ENCODE peak calls at places on chromosome 6, in six cellular contexts. Y is PC-3, A is GM23248, B is mesendoderm, L is IMR-90, N is H9. Q is an unnamed sample.

GRCh38 chr6:41707565-41708200 is 27.7 kb downstream of the TFEB start:
- DNase-seq in L (no peak), N (no peak), B (no peak), A (no peak), Y (no peak), Q (no peak)

GRCh38 chr6:118122161-118122560 is 215.1 kb downstream of the SLC35F1 start:
- DNase-seq in B (no peak), L (no peak), Y (no peak), N (no peak), A (no peak), Q (no peak)

GRCh38 chr6:14386263-14386981 is 268.9 kb downstream of the CD83 start:
- DNase-seq in A (no peak), B (peak), Y (no peak), N (no peak), L (no peak), Q (no peak)

GRCh38 chr6:46451343-46451742 is 39.9 kb downstream of the RCAN2 start:
- DNase-seq in A (no peak), L (peak), Y (no peak), N (no peak), B (no peak), Q (no peak)

GRCh38 chr6:116019428-116019827 is 41.3 kb downstream of the FRK start:
- DNase-seq in L (no peak), N (no peak), Y (no peak), B (no peak), A (no peak), Q (no peak)

GRCh38 chr6:136178749-136179148 is 71.4 kb downstream of the MTFR2 start:
- DNase-seq in L (no peak), B (no peak), A (no peak), N (no peak), Y (no peak), Q (no peak)

GRCh38 chr6:113735487-113735886 is 121.7 kb upstream of the MARCKS start:
- DNase-seq in A (no peak), B (no peak), L (no peak), Y (no peak), N (no peak), Q (no peak)

GRCh38 chr6:14781707-14782306 is 464.1 kb upstream of the JARID2 start:
- DNase-seq in B (no peak), Y (no peak), A (no peak), N (no peak), L (no peak), Q (no peak)

GRCh38 chr6:54109611-54110010 is 1.6 kb upstream of the MLIP start:
- DNase-seq in A (no peak), B (no peak), Y (no peak), N (no peak), L (no peak), Q (no peak)

GRCh38 chr6:105795913-105796517 is 290.1 kb upstream of the PRDM1 start:
- DNase-seq in N (no peak), Y (peak), A (peak), B (peak), L (no peak), Q (no peak)

GRCh38 chr6:69416739-69417138 is 380.1 kb downstream of the LMBRD1 start:
- DNase-seq in L (no peak), B (no peak), A (no peak), Y (peak), N (no peak), Q (no peak)

GRCh38 chr6:168376120-168376519 is 56.5 kb upstream of the DACT2 start:
- DNase-seq in L (no peak), B (no peak), A (no peak), N (no peak), Y (no peak), Q (no peak)

GRCh38 chr6:168377856-168378832 is 58.6 kb upstream of the DACT2 start:
- DNase-seq in Y (no peak), B (no peak), A (no peak), L (no peak), N (no peak), Q (no peak)

GRCh38 chr6:168376811-168377480 is 57.4 kb upstream of the DACT2 start:
- DNase-seq in L (no peak), N (no peak), B (no peak), A (no peak), Y (no peak), Q (peak)

GRCh38 chr6:168374541-168375071 is 55.0 kb upstream of the DACT2 start:
- DNase-seq in N (no peak), A (no peak), B (no peak), Y (no peak), L (no peak), Q (no peak)

GRCh38 chr6:168377481-168377850 is 57.9 kb upstream of the DACT2 start:
- DNase-seq in L (no peak), A (no peak), Y (no peak), B (no peak), N (no peak), Q (no peak)
- H3K9ac ChIP-seq in L (no peak), A (no peak), Y (no peak), B (no peak), N (no peak), Q (no peak)

GRCh38 chr6:167825059-167825758 is 1.5 kb upstream of the AFDN start:
- DNase-seq in L (no peak), N (no peak), A (peak), B (no peak), Y (no peak), Q (no peak)

GRCh38 chr6:167826230-167827061 is at the start of gene AFDN:
- DNase-seq in B (peak), Y (peak), A (peak), N (peak), L (peak), Q (peak)

GRCh38 chr6:167825759-167826229 is 917 bp upstream of the AFDN start:
- DNase-seq in L (no peak), A (peak), Y (peak), N (peak), B (peak), Q (peak)

GRCh38 chr6:167827062-167827587 is 414 bp downstream of the AFDN start:
- DNase-seq in N (peak), L (no peak), A (peak), Y (peak), B (peak), Q (no peak)

GRCh38 chr6:167824591-167825041 is 2.1 kb upstream of the AFDN start:
- DNase-seq in L (peak), Y (no peak), A (peak), B (no peak), N (no peak), Q (no peak)
- H3K9ac ChIP-seq in L (no peak), Y (no peak), A (no peak), B (peak), N (no peak), Q (no peak)

DNA sequence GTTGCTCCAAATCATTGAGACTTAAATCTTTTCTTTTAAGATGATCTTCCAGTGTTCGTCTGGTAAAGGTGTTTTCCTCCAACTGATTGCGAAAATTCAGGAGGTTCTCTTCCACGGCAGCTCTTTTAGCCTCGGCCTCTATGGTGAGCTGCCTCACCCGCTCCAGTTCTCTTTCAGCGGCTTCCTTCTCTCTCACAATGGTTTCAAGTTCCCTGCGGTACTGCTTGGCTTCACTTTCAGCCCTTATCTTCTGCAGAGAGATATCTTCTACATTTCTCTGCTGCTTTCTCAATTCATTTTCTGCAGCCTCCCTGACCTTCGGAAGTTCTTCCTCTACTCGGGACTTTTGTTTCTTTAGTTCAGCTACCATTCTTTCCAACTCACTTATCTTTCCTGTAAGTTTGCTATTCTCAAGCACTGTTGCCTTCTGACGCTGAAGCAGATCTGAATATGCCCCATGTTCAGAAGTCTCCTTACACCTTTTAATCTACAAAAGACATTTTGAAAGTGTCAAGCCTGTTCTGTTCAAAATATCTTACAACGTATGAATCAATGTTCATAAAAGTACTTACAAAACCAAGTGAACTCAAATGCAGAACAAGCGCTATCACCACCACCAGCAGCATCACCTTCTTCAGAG is 22.3 kb downstream of the DST start:
- DNase-seq in B (peak), A (no peak), Y (no peak), L (no peak), N (no peak), Q (no peak)
- H3K9ac ChIP-seq in B (no peak), A (no peak), Y (no peak), L (no peak), N (no peak), Q (no peak)

DNA sequence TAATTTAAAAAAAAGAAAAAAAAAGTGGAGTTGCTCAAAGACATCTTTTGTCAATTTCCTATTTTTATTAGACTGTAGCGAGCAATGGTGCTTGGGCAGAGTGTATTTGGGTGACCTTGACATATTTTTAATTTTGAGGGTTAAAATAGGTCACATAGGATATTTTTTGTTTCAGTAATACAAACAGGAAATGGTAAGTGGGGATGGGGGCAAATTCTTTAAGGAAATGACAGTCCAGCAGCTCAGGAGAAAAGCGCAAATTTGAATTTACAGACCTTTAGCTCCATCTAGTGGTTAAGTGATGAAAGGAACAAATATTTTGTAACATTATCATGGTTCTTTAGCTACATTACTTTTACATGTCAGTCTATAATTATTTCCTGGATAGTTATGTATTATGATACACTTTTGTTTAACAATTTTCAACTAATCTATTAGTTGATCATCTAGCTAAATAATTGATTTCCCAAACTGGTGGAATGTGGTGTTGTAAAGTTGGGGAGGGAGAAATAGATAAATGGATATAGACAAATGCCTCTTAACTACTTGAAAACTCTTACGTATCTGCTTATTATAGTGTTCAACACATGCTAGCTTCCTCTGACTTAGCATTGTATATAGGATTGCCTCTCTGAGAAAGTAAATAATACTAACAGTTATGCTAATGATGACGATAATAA is 10.0 kb downstream of the CITED2 start:
- DNase-seq in B (peak), L (peak), A (peak), N (no peak), Y (peak), Q (no peak)
- H3K9ac ChIP-seq in B (no peak), L (no peak), A (no peak), N (no peak), Y (no peak), Q (no peak)

GRCh38 chr6:33205172-33206026 is 944 bp downstream of the HSD17B8 start:
- DNase-seq in A (peak), Y (peak), B (peak), N (no peak), L (peak), Q (no peak)
- H3K9ac ChIP-seq in A (peak), Y (peak), B (peak), N (no peak), L (no peak), Q (peak)